ENCODE peak calls at places on chromosome 4, in ten cellular contexts. One of them, this sample, is unnamed. For H3K4me1, the result is how much of the 10 kb centered on the place peaks cover.

GRCh38 chr4:52001616-52002015 is 18.5 kb downstream of the LRRC66 start:
- DNase-seq in H9: no peak
- DNase-seq in uterus: no peak
- DNase-seq in CD8-positive, alpha-beta memory T cell: no peak
- DNase-seq in cardiac muscle cell: peak
- DNase-seq in neural progenitor cell: no peak
- DNase-seq in right lobe of liver: no peak
- DNase-seq in tibial artery: no peak
- DNase-seq in hepatocyte: no peak
- DNase-seq in endothelial cell of umbilical vein: no peak
- DNase-seq in this sample: no peak

GRCh38 chr4:6391852-6392188 is 80.6 kb downstream of the PPP2R2C start:
- DNase-seq in uterus: no peak
- DNase-seq in right lobe of liver: no peak
- DNase-seq in tibial artery: no peak
- DNase-seq in hepatocyte: no peak
- DNase-seq in CD8-positive, alpha-beta memory T cell: peak
- DNase-seq in cardiac muscle cell: no peak
- DNase-seq in endothelial cell of umbilical vein: no peak
- DNase-seq in H9: no peak
- DNase-seq in neural progenitor cell: no peak
- DNase-seq in this sample: no peak

GRCh38 chr4:165248102-165248501 is 40.7 kb downstream of the KLHL2 start:
- DNase-seq in CD8-positive, alpha-beta memory T cell: no peak
- DNase-seq in right lobe of liver: no peak
- DNase-seq in tibial artery: no peak
- DNase-seq in hepatocyte: no peak
- DNase-seq in cardiac muscle cell: no peak
- DNase-seq in endothelial cell of umbilical vein: no peak
- DNase-seq in H9: no peak
- DNase-seq in uterus: no peak
- DNase-seq in neural progenitor cell: no peak
- DNase-seq in this sample: no peak

GRCh38 chr4:174983128-174983750 is 65.1 kb downstream of the ADAM29 start:
- DNase-seq in right lobe of liver: no peak
- DNase-seq in CD8-positive, alpha-beta memory T cell: no peak
- DNase-seq in cardiac muscle cell: no peak
- DNase-seq in uterus: no peak
- DNase-seq in H9: no peak
- DNase-seq in tibial artery: no peak
- DNase-seq in endothelial cell of umbilical vein: no peak
- DNase-seq in hepatocyte: no peak
- DNase-seq in neural progenitor cell: peak
- DNase-seq in this sample: no peak

GRCh38 chr4:22741744-22742143 is 49.0 kb downstream of the GBA3 start:
- DNase-seq in CD8-positive, alpha-beta memory T cell: no peak
- DNase-seq in right lobe of liver: no peak
- DNase-seq in tibial artery: no peak
- DNase-seq in cardiac muscle cell: no peak
- DNase-seq in H9: no peak
- DNase-seq in neural progenitor cell: no peak
- DNase-seq in hepatocyte: no peak
- DNase-seq in endothelial cell of umbilical vein: no peak
- DNase-seq in uterus: no peak
- DNase-seq in this sample: no peak

GRCh38 chr4:78058591-78059523 is 1.7 kb downstream of the FRAS1 start:
- DNase-seq in H9: peak
- DNase-seq in cardiac muscle cell: peak
- DNase-seq in uterus: peak
- DNase-seq in neural progenitor cell: peak
- DNase-seq in endothelial cell of umbilical vein: peak
- DNase-seq in right lobe of liver: peak
- DNase-seq in tibial artery: peak
- DNase-seq in hepatocyte: peak
- DNase-seq in CD8-positive, alpha-beta memory T cell: no peak
- DNase-seq in this sample: peak

GRCh38 chr4:55854132-55854531 is 684 bp downstream of the EXOC1 start:
- DNase-seq in uterus: no peak
- DNase-seq in tibial artery: no peak
- DNase-seq in right lobe of liver: no peak
- DNase-seq in hepatocyte: peak
- DNase-seq in cardiac muscle cell: peak
- DNase-seq in neural progenitor cell: no peak
- DNase-seq in CD8-positive, alpha-beta memory T cell: no peak
- DNase-seq in H9: no peak
- DNase-seq in endothelial cell of umbilical vein: peak
- DNase-seq in this sample: no peak

GRCh38 chr4:155692361-155692760 is 25.7 kb downstream of the GUCY1A1 start:
- DNase-seq in neural progenitor cell: no peak
- DNase-seq in CD8-positive, alpha-beta memory T cell: no peak
- DNase-seq in endothelial cell of umbilical vein: no peak
- DNase-seq in tibial artery: no peak
- DNase-seq in H9: no peak
- DNase-seq in uterus: no peak
- DNase-seq in cardiac muscle cell: no peak
- DNase-seq in hepatocyte: no peak
- DNase-seq in right lobe of liver: no peak
- DNase-seq in this sample: no peak

GRCh38 chr4:67614186-67614585 is 55.7 kb downstream of the STAP1 start:
- DNase-seq in H9: no peak
- DNase-seq in hepatocyte: no peak
- DNase-seq in endothelial cell of umbilical vein: no peak
- DNase-seq in neural progenitor cell: no peak
- DNase-seq in uterus: no peak
- DNase-seq in right lobe of liver: no peak
- DNase-seq in tibial artery: no peak
- DNase-seq in CD8-positive, alpha-beta memory T cell: no peak
- DNase-seq in cardiac muscle cell: no peak
- DNase-seq in this sample: no peak

GRCh38 chr4:173998471-173999144 is 284.9 kb downstream of the FBXO8 start:
- DNase-seq in tibial artery: no peak
- DNase-seq in cardiac muscle cell: no peak
- DNase-seq in right lobe of liver: no peak
- DNase-seq in H9: no peak
- DNase-seq in endothelial cell of umbilical vein: no peak
- DNase-seq in uterus: no peak
- DNase-seq in CD8-positive, alpha-beta memory T cell: no peak
- DNase-seq in neural progenitor cell: no peak
- DNase-seq in hepatocyte: no peak
- DNase-seq in this sample: no peak

GRCh38 chr4:128386761-128387599 is 99.4 kb upstream of the PGRMC2 start:
- DNase-seq in hepatocyte: peak
- DNase-seq in endothelial cell of umbilical vein: peak
- DNase-seq in right lobe of liver: peak
- DNase-seq in neural progenitor cell: no peak
- DNase-seq in uterus: peak
- DNase-seq in cardiac muscle cell: peak
- DNase-seq in tibial artery: peak
- DNase-seq in CD8-positive, alpha-beta memory T cell: no peak
- DNase-seq in H9: no peak
- DNase-seq in this sample: peak

GRCh38 chr4:6231663-6232165 is 31.4 kb upstream of the JAKMIP1 start:
- DNase-seq in H9: no peak
- DNase-seq in cardiac muscle cell: no peak
- DNase-seq in hepatocyte: no peak
- DNase-seq in right lobe of liver: no peak
- DNase-seq in endothelial cell of umbilical vein: no peak
- DNase-seq in tibial artery: no peak
- DNase-seq in CD8-positive, alpha-beta memory T cell: no peak
- DNase-seq in uterus: no peak
- DNase-seq in neural progenitor cell: no peak
- DNase-seq in this sample: peak

GRCh38 chr4:73589887-73590801 is 30.1 kb downstream of the RASSF6 start:
- DNase-seq in uterus: no peak
- DNase-seq in right lobe of liver: no peak
- DNase-seq in tibial artery: no peak
- DNase-seq in H9: no peak
- DNase-seq in endothelial cell of umbilical vein: no peak
- DNase-seq in hepatocyte: peak
- DNase-seq in neural progenitor cell: no peak
- DNase-seq in CD8-positive, alpha-beta memory T cell: no peak
- DNase-seq in cardiac muscle cell: peak
- DNase-seq in this sample: no peak

GRCh38 chr4:120228086-120228485 is 161.4 kb upstream of the MAD2L1 start:
- DNase-seq in hepatocyte: no peak
- DNase-seq in uterus: no peak
- DNase-seq in tibial artery: no peak
- DNase-seq in cardiac muscle cell: no peak
- DNase-seq in right lobe of liver: no peak
- DNase-seq in CD8-positive, alpha-beta memory T cell: no peak
- DNase-seq in endothelial cell of umbilical vein: no peak
- DNase-seq in neural progenitor cell: no peak
- DNase-seq in H9: no peak
- DNase-seq in this sample: no peak

GRCh38 chr4:633976-634598 is 8.7 kb downstream of the PDE6B start:
- DNase-seq in uterus: no peak
- DNase-seq in tibial artery: no peak
- DNase-seq in neural progenitor cell: no peak
- DNase-seq in right lobe of liver: peak
- DNase-seq in hepatocyte: no peak
- DNase-seq in CD8-positive, alpha-beta memory T cell: peak
- DNase-seq in endothelial cell of umbilical vein: no peak
- DNase-seq in H9: peak
- DNase-seq in cardiac muscle cell: no peak
- DNase-seq in this sample: peak

DNA sequence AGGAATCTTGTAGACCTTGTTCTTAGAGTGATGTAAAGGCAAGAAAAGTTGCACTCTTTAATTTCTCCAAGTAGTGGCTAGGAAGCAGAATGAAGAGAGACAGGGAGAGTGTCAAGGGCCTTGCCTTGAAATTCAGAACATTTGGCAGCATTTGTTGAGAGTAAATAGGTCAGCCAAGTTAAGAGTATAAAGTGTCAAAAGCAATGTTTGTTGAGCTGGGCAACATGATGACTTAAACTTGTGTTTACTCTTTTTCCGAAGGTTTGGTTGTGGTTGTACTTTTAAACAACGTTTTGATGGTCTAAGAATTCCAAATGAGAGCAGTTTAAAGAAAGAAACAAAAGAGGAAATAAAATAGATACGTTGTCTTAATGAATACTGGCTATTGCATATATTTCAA is 105.7 kb downstream of the TENM3 start:
- DNase-seq in CD8-positive, alpha-beta memory T cell: no peak
- DNase-seq in hepatocyte: no peak
- DNase-seq in right lobe of liver: no peak
- DNase-seq in cardiac muscle cell: no peak
- DNase-seq in H9: no peak
- DNase-seq in tibial artery: no peak
- DNase-seq in uterus: no peak
- DNase-seq in neural progenitor cell: no peak
- DNase-seq in endothelial cell of umbilical vein: no peak
- DNase-seq in this sample: no peak
- H3K4me1 ChIP-seq in CD8-positive, alpha-beta memory T cell: under half
- H3K4me1 ChIP-seq in hepatocyte: under half
- H3K4me1 ChIP-seq in right lobe of liver: under half
- H3K4me1 ChIP-seq in cardiac muscle cell: under half
- H3K4me1 ChIP-seq in H9: under half
- H3K4me1 ChIP-seq in tibial artery: under half
- H3K4me1 ChIP-seq in uterus: under half
- H3K4me1 ChIP-seq in neural progenitor cell: under half
- H3K4me1 ChIP-seq in endothelial cell of umbilical vein: under half
- H3K4me1 ChIP-seq in this sample: under half

GRCh38 chr4:42640613-42641012 is 16.3 kb downstream of the ATP8A1 start:
- DNase-seq in cardiac muscle cell: no peak
- DNase-seq in right lobe of liver: no peak
- DNase-seq in hepatocyte: no peak
- DNase-seq in uterus: no peak
- DNase-seq in neural progenitor cell: no peak
- DNase-seq in CD8-positive, alpha-beta memory T cell: no peak
- DNase-seq in tibial artery: no peak
- DNase-seq in endothelial cell of umbilical vein: no peak
- DNase-seq in H9: no peak
- DNase-seq in this sample: no peak
- H3K4me1 ChIP-seq in cardiac muscle cell: under half
- H3K4me1 ChIP-seq in right lobe of liver: under half
- H3K4me1 ChIP-seq in hepatocyte: under half
- H3K4me1 ChIP-seq in uterus: under half
- H3K4me1 ChIP-seq in neural progenitor cell: half or more
- H3K4me1 ChIP-seq in CD8-positive, alpha-beta memory T cell: half or more
- H3K4me1 ChIP-seq in tibial artery: under half
- H3K4me1 ChIP-seq in endothelial cell of umbilical vein: under half
- H3K4me1 ChIP-seq in H9: under half
- H3K4me1 ChIP-seq in this sample: under half

DNA sequence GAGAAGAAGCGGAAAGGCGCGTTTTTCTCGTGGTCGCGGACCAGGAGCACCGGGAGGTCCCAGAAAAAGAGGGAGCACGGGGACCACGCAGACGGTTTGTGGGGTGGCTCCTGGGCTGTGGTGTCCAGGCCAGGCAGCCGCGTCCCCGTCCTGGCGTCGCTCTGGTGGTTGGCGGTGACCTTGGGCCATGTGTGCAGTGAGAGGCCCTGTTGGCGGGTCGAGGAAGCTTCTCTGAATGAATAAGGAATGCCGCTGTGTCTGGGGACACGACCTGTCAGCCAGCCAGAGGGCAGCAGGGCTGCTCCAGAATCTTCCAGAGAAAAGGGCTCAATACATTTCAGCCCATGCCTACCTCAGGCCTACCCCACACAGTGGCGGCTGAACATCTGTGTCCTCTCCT is 24.3 kb upstream of the HGFAC start:
- DNase-seq in cardiac muscle cell: no peak
- DNase-seq in hepatocyte: no peak
- DNase-seq in right lobe of liver: peak
- DNase-seq in neural progenitor cell: no peak
- DNase-seq in CD8-positive, alpha-beta memory T cell: no peak
- DNase-seq in endothelial cell of umbilical vein: no peak
- DNase-seq in uterus: peak
- DNase-seq in H9: peak
- DNase-seq in tibial artery: peak
- DNase-seq in this sample: peak
- H3K4me1 ChIP-seq in cardiac muscle cell: under half
- H3K4me1 ChIP-seq in hepatocyte: under half
- H3K4me1 ChIP-seq in right lobe of liver: under half
- H3K4me1 ChIP-seq in neural progenitor cell: under half
- H3K4me1 ChIP-seq in CD8-positive, alpha-beta memory T cell: under half
- H3K4me1 ChIP-seq in endothelial cell of umbilical vein: under half
- H3K4me1 ChIP-seq in uterus: under half
- H3K4me1 ChIP-seq in H9: under half
- H3K4me1 ChIP-seq in tibial artery: under half
- H3K4me1 ChIP-seq in this sample: under half

DNA sequence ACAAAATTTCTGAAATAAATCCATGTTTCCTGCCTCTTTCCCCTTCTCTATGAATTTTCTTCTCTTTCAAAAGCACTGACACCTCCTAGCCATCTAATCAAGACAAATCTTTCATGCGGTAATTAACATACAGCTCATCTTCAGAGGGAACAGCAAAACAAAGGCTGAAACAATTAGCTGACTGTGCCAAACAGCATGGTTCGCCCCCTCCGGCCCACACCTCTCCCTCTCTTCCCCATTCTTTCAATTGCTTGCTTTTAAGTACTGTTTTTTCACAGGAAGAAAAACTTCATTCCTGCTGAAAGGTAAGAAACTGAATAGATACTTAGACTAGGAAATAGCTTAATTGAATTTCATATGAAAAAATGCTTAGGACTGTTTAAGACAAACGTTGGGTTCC is 291.1 kb upstream of the NOCT start:
- DNase-seq in H9: no peak
- DNase-seq in uterus: no peak
- DNase-seq in CD8-positive, alpha-beta memory T cell: no peak
- DNase-seq in hepatocyte: no peak
- DNase-seq in tibial artery: no peak
- DNase-seq in cardiac muscle cell: no peak
- DNase-seq in neural progenitor cell: peak
- DNase-seq in endothelial cell of umbilical vein: no peak
- DNase-seq in right lobe of liver: no peak
- DNase-seq in this sample: no peak
- H3K4me1 ChIP-seq in H9: under half
- H3K4me1 ChIP-seq in uterus: under half
- H3K4me1 ChIP-seq in CD8-positive, alpha-beta memory T cell: under half
- H3K4me1 ChIP-seq in hepatocyte: under half
- H3K4me1 ChIP-seq in tibial artery: under half
- H3K4me1 ChIP-seq in cardiac muscle cell: under half
- H3K4me1 ChIP-seq in neural progenitor cell: under half
- H3K4me1 ChIP-seq in endothelial cell of umbilical vein: under half
- H3K4me1 ChIP-seq in right lobe of liver: under half
- H3K4me1 ChIP-seq in this sample: under half